ENCODE peak calls at places on chromosomes 2 and 18, in eight cellular contexts. One of them, this sample, is unnamed.

GRCh38 chr2:29448238-29448637 is 333.0 kb downstream of the CLIP4 start:
- DNase-seq in neural crest cell: no peak
- DNase-seq in astrocyte of the spinal cord: no peak
- DNase-seq in CD4-positive, alpha-beta T cell: no peak
- DNase-seq in endothelial cell of umbilical vein: no peak
- DNase-seq in heart right ventricle: no peak
- DNase-seq in RWPE1: no peak
- DNase-seq in Calu3: no peak
- DNase-seq in this sample: no peak

GRCh38 chr2:197821550-197822218 is 17.3 kb downstream of the PLCL1 start:
- DNase-seq in neural crest cell: no peak
- DNase-seq in astrocyte of the spinal cord: no peak
- DNase-seq in CD4-positive, alpha-beta T cell: no peak
- DNase-seq in endothelial cell of umbilical vein: no peak
- DNase-seq in heart right ventricle: no peak
- DNase-seq in RWPE1: no peak
- DNase-seq in Calu3: no peak
- DNase-seq in this sample: no peak

GRCh38 chr18:9796933-9797549 is 88.7 kb upstream of the TXNDC2 start:
- DNase-seq in neural crest cell: no peak
- DNase-seq in astrocyte of the spinal cord: no peak
- DNase-seq in CD4-positive, alpha-beta T cell: no peak
- DNase-seq in endothelial cell of umbilical vein: no peak
- DNase-seq in heart right ventricle: no peak
- DNase-seq in RWPE1: no peak
- DNase-seq in Calu3: no peak
- DNase-seq in this sample: no peak

GRCh38 chr2:148046802-148047201 is 25.9 kb downstream of the MBD5 start:
- DNase-seq in neural crest cell: no peak
- DNase-seq in astrocyte of the spinal cord: no peak
- DNase-seq in CD4-positive, alpha-beta T cell: no peak
- DNase-seq in endothelial cell of umbilical vein: no peak
- DNase-seq in heart right ventricle: no peak
- DNase-seq in RWPE1: no peak
- DNase-seq in Calu3: no peak
- DNase-seq in this sample: no peak

GRCh38 chr2:237200462-237200861 is 114.8 kb downstream of the COPS8 start:
- DNase-seq in neural crest cell: no peak
- DNase-seq in astrocyte of the spinal cord: no peak
- DNase-seq in CD4-positive, alpha-beta T cell: no peak
- DNase-seq in endothelial cell of umbilical vein: no peak
- DNase-seq in heart right ventricle: no peak
- DNase-seq in RWPE1: no peak
- DNase-seq in Calu3: no peak
- DNase-seq in this sample: no peak

GRCh38 chr18:77899972-77900754 is 650.5 kb downstream of the GALR1 start:
- DNase-seq in neural crest cell: peak; percentile 55
- DNase-seq in astrocyte of the spinal cord: peak; percentile 7
- DNase-seq in CD4-positive, alpha-beta T cell: peak; percentile 12
- DNase-seq in endothelial cell of umbilical vein: no peak
- DNase-seq in heart right ventricle: peak; percentile 34
- DNase-seq in RWPE1: peak; percentile 55
- DNase-seq in Calu3: peak; percentile 81
- DNase-seq in this sample: peak; percentile 41

GRCh38 chr2:160253440-160254296 is 53.6 kb upstream of the ITGB6 start:
- DNase-seq in neural crest cell: no peak
- DNase-seq in astrocyte of the spinal cord: peak; percentile 74
- DNase-seq in CD4-positive, alpha-beta T cell: no peak
- DNase-seq in endothelial cell of umbilical vein: no peak
- DNase-seq in heart right ventricle: no peak
- DNase-seq in RWPE1: no peak
- DNase-seq in Calu3: peak; percentile 34
- DNase-seq in this sample: no peak

GRCh38 chr2:46365913-46366674 is 68.9 kb downstream of the EPAS1 start:
- DNase-seq in neural crest cell: no peak
- DNase-seq in astrocyte of the spinal cord: peak; percentile 19
- DNase-seq in CD4-positive, alpha-beta T cell: no peak
- DNase-seq in endothelial cell of umbilical vein: no peak
- DNase-seq in heart right ventricle: no peak
- DNase-seq in RWPE1: no peak
- DNase-seq in Calu3: no peak
- DNase-seq in this sample: peak; percentile 39

GRCh38 chr2:189627789-189628188 is 33.5 kb upstream of the ASNSD1 start:
- DNase-seq in neural crest cell: no peak
- DNase-seq in astrocyte of the spinal cord: no peak
- DNase-seq in CD4-positive, alpha-beta T cell: no peak
- DNase-seq in endothelial cell of umbilical vein: no peak
- DNase-seq in heart right ventricle: no peak
- DNase-seq in RWPE1: no peak
- DNase-seq in Calu3: no peak
- DNase-seq in this sample: no peak

GRCh38 chr2:189631849-189632248 is 29.4 kb upstream of the ASNSD1 start:
- DNase-seq in neural crest cell: no peak
- DNase-seq in astrocyte of the spinal cord: no peak
- DNase-seq in CD4-positive, alpha-beta T cell: no peak
- DNase-seq in endothelial cell of umbilical vein: no peak
- DNase-seq in heart right ventricle: no peak
- DNase-seq in RWPE1: no peak
- DNase-seq in Calu3: no peak
- DNase-seq in this sample: no peak

GRCh38 chr2:189633392-189633811 is 27.9 kb upstream of the ASNSD1 start:
- DNase-seq in neural crest cell: no peak
- DNase-seq in astrocyte of the spinal cord: no peak
- DNase-seq in CD4-positive, alpha-beta T cell: no peak
- DNase-seq in endothelial cell of umbilical vein: peak; percentile 49
- DNase-seq in heart right ventricle: no peak
- DNase-seq in RWPE1: no peak
- DNase-seq in Calu3: peak; percentile 29
- DNase-seq in this sample: peak; percentile 56

GRCh38 chr2:189628817-189629552 is 32.3 kb upstream of the ASNSD1 start:
- DNase-seq in neural crest cell: no peak
- DNase-seq in astrocyte of the spinal cord: peak; percentile 2
- DNase-seq in CD4-positive, alpha-beta T cell: no peak
- DNase-seq in endothelial cell of umbilical vein: no peak
- DNase-seq in heart right ventricle: no peak
- DNase-seq in RWPE1: no peak
- DNase-seq in Calu3: no peak
- DNase-seq in this sample: peak; percentile 49

DNA sequence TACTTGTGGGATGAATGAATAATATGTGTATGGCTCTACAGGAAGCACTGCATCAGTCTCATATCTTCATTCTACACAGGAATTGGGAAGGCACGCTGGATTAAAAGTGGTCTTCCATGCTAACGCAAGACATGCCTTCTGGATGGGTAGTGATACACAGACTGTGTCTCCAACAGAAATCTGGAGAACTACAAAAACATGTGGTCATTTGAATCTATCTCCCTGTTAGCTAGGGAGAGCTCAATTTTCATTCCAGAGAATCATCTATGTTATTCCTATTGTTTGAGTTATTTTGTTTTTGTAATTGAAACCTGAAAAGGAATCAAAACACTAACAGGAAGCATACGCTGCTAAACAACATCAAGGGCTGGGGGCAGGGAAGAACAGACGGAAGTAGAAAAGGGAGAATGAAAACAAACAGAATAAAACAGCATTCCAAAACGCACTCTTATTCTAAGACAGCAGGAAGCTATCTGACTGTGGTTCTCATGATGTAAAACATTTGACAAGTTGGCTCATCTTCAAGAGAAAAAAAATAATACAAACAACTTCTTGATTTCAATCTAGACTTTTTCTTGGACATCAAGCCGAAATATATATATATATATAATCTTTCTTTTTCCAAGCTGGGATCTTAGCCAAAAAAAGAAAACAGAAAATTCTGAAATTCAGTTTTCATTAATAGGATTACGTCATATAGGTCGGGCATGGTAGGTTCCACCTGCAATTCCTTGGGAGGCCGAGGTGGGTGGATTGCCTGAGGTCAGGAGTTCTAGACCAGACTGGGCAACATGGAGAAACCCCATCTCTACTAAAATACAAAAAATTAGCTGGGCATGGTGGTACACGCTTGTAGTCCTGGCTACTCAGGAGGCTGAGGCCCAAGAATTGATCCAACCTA is 31.5 kb upstream of the ASNSD1 start:
- DNase-seq in neural crest cell: no peak
- DNase-seq in astrocyte of the spinal cord: peak; percentile 23
- DNase-seq in CD4-positive, alpha-beta T cell: no peak
- DNase-seq in endothelial cell of umbilical vein: peak; percentile 59
- DNase-seq in heart right ventricle: no peak
- DNase-seq in RWPE1: no peak
- DNase-seq in Calu3: no peak
- DNase-seq in this sample: peak; percentile 78
- TF ChIP-seq CTCF in neural crest cell: no peak
- TF ChIP-seq CTCF in astrocyte of the spinal cord: no peak
- TF ChIP-seq CTCF in CD4-positive, alpha-beta T cell: no peak
- TF ChIP-seq CTCF in endothelial cell of umbilical vein: no peak
- TF ChIP-seq CTCF in heart right ventricle: no peak
- TF ChIP-seq CTCF in RWPE1: no peak
- TF ChIP-seq CTCF in Calu3: no peak
- TF ChIP-seq CTCF in this sample: no peak

GRCh38 chr18:45557296-45557695 is 58.0 kb upstream of the SLC14A2 start:
- DNase-seq in neural crest cell: no peak
- DNase-seq in astrocyte of the spinal cord: no peak
- DNase-seq in CD4-positive, alpha-beta T cell: no peak
- DNase-seq in endothelial cell of umbilical vein: no peak
- DNase-seq in heart right ventricle: no peak
- DNase-seq in RWPE1: no peak
- DNase-seq in Calu3: no peak
- DNase-seq in this sample: no peak

GRCh38 chr18:45551417-45551816 is 63.9 kb upstream of the SLC14A2 start:
- DNase-seq in neural crest cell: no peak
- DNase-seq in astrocyte of the spinal cord: no peak
- DNase-seq in CD4-positive, alpha-beta T cell: no peak
- DNase-seq in endothelial cell of umbilical vein: no peak
- DNase-seq in heart right ventricle: no peak
- DNase-seq in RWPE1: no peak
- DNase-seq in Calu3: no peak
- DNase-seq in this sample: no peak

GRCh38 chr18:45557779-45558178 is 57.5 kb upstream of the SLC14A2 start:
- DNase-seq in neural crest cell: no peak
- DNase-seq in astrocyte of the spinal cord: no peak
- DNase-seq in CD4-positive, alpha-beta T cell: no peak
- DNase-seq in endothelial cell of umbilical vein: no peak
- DNase-seq in heart right ventricle: no peak
- DNase-seq in RWPE1: no peak
- DNase-seq in Calu3: no peak
- DNase-seq in this sample: no peak

GRCh38 chr18:45556217-45556616 is 59.1 kb upstream of the SLC14A2 start:
- DNase-seq in neural crest cell: no peak
- DNase-seq in astrocyte of the spinal cord: no peak
- DNase-seq in CD4-positive, alpha-beta T cell: no peak
- DNase-seq in endothelial cell of umbilical vein: no peak
- DNase-seq in heart right ventricle: no peak
- DNase-seq in RWPE1: no peak
- DNase-seq in Calu3: no peak
- DNase-seq in this sample: no peak

GRCh38 chr18:45554070-45554767 is 61.1 kb upstream of the SLC14A2 start:
- DNase-seq in neural crest cell: no peak
- DNase-seq in astrocyte of the spinal cord: no peak
- DNase-seq in CD4-positive, alpha-beta T cell: no peak
- DNase-seq in endothelial cell of umbilical vein: no peak
- DNase-seq in heart right ventricle: peak; percentile 42
- DNase-seq in RWPE1: no peak
- DNase-seq in Calu3: no peak
- DNase-seq in this sample: no peak
- TF ChIP-seq CTCF in neural crest cell: no peak
- TF ChIP-seq CTCF in astrocyte of the spinal cord: no peak
- TF ChIP-seq CTCF in CD4-positive, alpha-beta T cell: no peak
- TF ChIP-seq CTCF in endothelial cell of umbilical vein: no peak
- TF ChIP-seq CTCF in heart right ventricle: no peak
- TF ChIP-seq CTCF in RWPE1: no peak
- TF ChIP-seq CTCF in Calu3: no peak
- TF ChIP-seq CTCF in this sample: no peak

GRCh38 chr2:153495725-153496124 is 17.2 kb upstream of the RPRM start:
- DNase-seq in neural crest cell: no peak
- DNase-seq in astrocyte of the spinal cord: no peak
- DNase-seq in CD4-positive, alpha-beta T cell: no peak
- DNase-seq in endothelial cell of umbilical vein: no peak
- DNase-seq in heart right ventricle: no peak
- DNase-seq in RWPE1: no peak
- DNase-seq in Calu3: no peak
- DNase-seq in this sample: no peak

GRCh38 chr2:153499439-153499838 is 20.9 kb upstream of the RPRM start:
- DNase-seq in neural crest cell: no peak
- DNase-seq in astrocyte of the spinal cord: no peak
- DNase-seq in CD4-positive, alpha-beta T cell: no peak
- DNase-seq in endothelial cell of umbilical vein: no peak
- DNase-seq in heart right ventricle: no peak
- DNase-seq in RWPE1: no peak
- DNase-seq in Calu3: no peak
- DNase-seq in this sample: no peak

GRCh38 chr2:153497938-153498629 is 19.5 kb upstream of the RPRM start:
- DNase-seq in neural crest cell: no peak
- DNase-seq in astrocyte of the spinal cord: no peak
- DNase-seq in CD4-positive, alpha-beta T cell: no peak
- DNase-seq in endothelial cell of umbilical vein: no peak
- DNase-seq in heart right ventricle: no peak
- DNase-seq in RWPE1: no peak
- DNase-seq in Calu3: no peak
- DNase-seq in this sample: no peak
- TF ChIP-seq CTCF in neural crest cell: no peak
- TF ChIP-seq CTCF in astrocyte of the spinal cord: no peak
- TF ChIP-seq CTCF in CD4-positive, alpha-beta T cell: no peak
- TF ChIP-seq CTCF in endothelial cell of umbilical vein: no peak
- TF ChIP-seq CTCF in heart right ventricle: no peak
- TF ChIP-seq CTCF in RWPE1: no peak
- TF ChIP-seq CTCF in Calu3: no peak
- TF ChIP-seq CTCF in this sample: no peak

GRCh38 chr2:42618972-42619371 is 50.5 kb downstream of the MTA3 start:
- DNase-seq in neural crest cell: no peak
- DNase-seq in astrocyte of the spinal cord: peak; percentile 54
- DNase-seq in CD4-positive, alpha-beta T cell: no peak
- DNase-seq in endothelial cell of umbilical vein: peak; percentile 91
- DNase-seq in heart right ventricle: no peak
- DNase-seq in RWPE1: peak; percentile 26
- DNase-seq in Calu3: no peak
- DNase-seq in this sample: peak; percentile 33

GRCh38 chr2:42624047-42624446 is 55.6 kb downstream of the MTA3 start:
- DNase-seq in neural crest cell: no peak
- DNase-seq in astrocyte of the spinal cord: no peak
- DNase-seq in CD4-positive, alpha-beta T cell: no peak
- DNase-seq in endothelial cell of umbilical vein: no peak
- DNase-seq in heart right ventricle: no peak
- DNase-seq in RWPE1: no peak
- DNase-seq in Calu3: no peak
- DNase-seq in this sample: no peak

GRCh38 chr2:42618116-42618515 is 49.7 kb downstream of the MTA3 start:
- DNase-seq in neural crest cell: no peak
- DNase-seq in astrocyte of the spinal cord: no peak
- DNase-seq in CD4-positive, alpha-beta T cell: no peak
- DNase-seq in endothelial cell of umbilical vein: peak; percentile 70
- DNase-seq in heart right ventricle: no peak
- DNase-seq in RWPE1: no peak
- DNase-seq in Calu3: no peak
- DNase-seq in this sample: no peak

DNA sequence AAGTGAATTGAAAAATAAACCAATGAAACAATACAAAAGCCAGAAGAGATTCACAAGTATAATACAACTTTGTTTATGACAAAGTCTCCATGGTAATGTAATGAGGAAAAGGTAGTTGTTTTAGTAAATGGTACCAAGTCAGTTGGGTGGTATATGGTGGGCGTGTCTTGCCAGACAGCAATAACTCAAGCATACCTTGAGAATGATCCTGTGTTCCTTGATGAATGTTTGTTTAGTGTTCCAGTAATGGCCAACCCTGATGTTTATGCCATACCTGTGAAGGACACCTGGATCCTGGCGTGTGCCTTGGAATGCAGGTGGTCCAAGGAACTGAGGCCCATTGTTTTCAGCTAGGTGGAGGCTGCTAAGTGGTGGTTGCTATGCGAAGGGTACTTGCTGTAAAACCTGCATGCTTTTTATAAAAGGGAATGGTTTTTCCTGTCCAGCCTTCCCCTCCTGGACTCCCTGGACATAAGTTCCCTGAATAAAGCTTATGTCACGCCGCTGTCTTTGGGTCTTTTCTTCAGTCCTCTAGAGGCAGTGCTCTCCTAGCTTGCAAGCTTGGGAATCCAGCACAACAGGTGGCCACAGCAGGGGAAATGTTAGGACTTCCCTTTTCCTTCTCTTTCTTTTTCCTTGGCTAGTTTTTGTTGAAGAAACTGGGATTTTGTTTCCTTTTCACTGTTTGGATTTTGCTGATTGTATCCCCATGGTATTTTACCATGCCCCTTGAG is 54.7 kb downstream of the MTA3 start:
- DNase-seq in neural crest cell: no peak
- DNase-seq in astrocyte of the spinal cord: no peak
- DNase-seq in CD4-positive, alpha-beta T cell: no peak
- DNase-seq in endothelial cell of umbilical vein: peak; percentile 4
- DNase-seq in heart right ventricle: no peak
- DNase-seq in RWPE1: no peak
- DNase-seq in Calu3: no peak
- DNase-seq in this sample: no peak
- TF ChIP-seq CTCF in neural crest cell: no peak
- TF ChIP-seq CTCF in astrocyte of the spinal cord: no peak
- TF ChIP-seq CTCF in CD4-positive, alpha-beta T cell: no peak
- TF ChIP-seq CTCF in endothelial cell of umbilical vein: no peak
- TF ChIP-seq CTCF in heart right ventricle: no peak
- TF ChIP-seq CTCF in RWPE1: no peak
- TF ChIP-seq CTCF in Calu3: no peak
- TF ChIP-seq CTCF in this sample: no peak